ENCODE peak calls at places on chromosomes 5 and 9, in ten cellular contexts. One of them, this sample, is unnamed.
A peak's percentile ranks its signal among the peaks of the same experiment; 100 is the strongest.

GRCh38 chr5:112660359-112660758 is 77.3 kb upstream of the APC start:
- DNase-seq in GM23338: no peak
- DNase-seq in PC-3: no peak
- DNase-seq in K562: no peak
- DNase-seq in astrocyte: no peak
- DNase-seq in heart right ventricle: no peak
- DNase-seq in mesothelial cell of epicardium: no peak
- DNase-seq in BJ: no peak
- DNase-seq in heart left ventricle: no peak
- DNase-seq in fibroblast of lung: no peak
- DNase-seq in this sample: no peak

GRCh38 chr5:158538506-158539074 is 561.1 kb downstream of the EBF1 start:
- DNase-seq in GM23338: peak; percentile 23
- DNase-seq in mesothelial cell of epicardium: no peak
- DNase-seq in BJ: no peak
- DNase-seq in heart left ventricle: no peak
- DNase-seq in fibroblast of lung: no peak
- DNase-seq in K562: no peak
- DNase-seq in heart right ventricle: no peak
- DNase-seq in astrocyte: no peak
- DNase-seq in PC-3: no peak
- DNase-seq in this sample: no peak

GRCh38 chr5:52728201-52728600 is 59.5 kb upstream of the ITGA1 start:
- DNase-seq in K562: no peak
- DNase-seq in heart right ventricle: no peak
- DNase-seq in PC-3: peak; percentile 43
- DNase-seq in mesothelial cell of epicardium: no peak
- DNase-seq in astrocyte: no peak
- DNase-seq in heart left ventricle: no peak
- DNase-seq in BJ: no peak
- DNase-seq in fibroblast of lung: no peak
- DNase-seq in GM23338: no peak
- DNase-seq in this sample: no peak

GRCh38 chr9:92721548-92721947 is 43.1 kb downstream of the BICD2 start:
- DNase-seq in K562: no peak
- DNase-seq in astrocyte: no peak
- DNase-seq in PC-3: no peak
- DNase-seq in mesothelial cell of epicardium: no peak
- DNase-seq in BJ: no peak
- DNase-seq in GM23338: no peak
- DNase-seq in heart right ventricle: no peak
- DNase-seq in heart left ventricle: no peak
- DNase-seq in fibroblast of lung: no peak
- DNase-seq in this sample: no peak

GRCh38 chr5:68547049-68547448 is 331.5 kb downstream of the PIK3R1 start:
- DNase-seq in BJ: no peak
- DNase-seq in astrocyte: no peak
- DNase-seq in GM23338: no peak
- DNase-seq in heart right ventricle: no peak
- DNase-seq in mesothelial cell of epicardium: no peak
- DNase-seq in PC-3: no peak
- DNase-seq in K562: no peak
- DNase-seq in heart left ventricle: no peak
- DNase-seq in fibroblast of lung: no peak
- DNase-seq in this sample: no peak

GRCh38 chr5:12242960-12243888 is 339.0 kb upstream of the CTNND2 start:
- DNase-seq in PC-3: peak; percentile 97
- DNase-seq in heart right ventricle: no peak
- DNase-seq in astrocyte: peak; percentile 51
- DNase-seq in BJ: no peak
- DNase-seq in heart left ventricle: no peak
- DNase-seq in K562: no peak
- DNase-seq in fibroblast of lung: peak; percentile 58
- DNase-seq in mesothelial cell of epicardium: no peak
- DNase-seq in GM23338: no peak
- DNase-seq in this sample: no peak

GRCh38 chr5:9479361-9479760 is 66.5 kb downstream of the SEMA5A start:
- DNase-seq in mesothelial cell of epicardium: no peak
- DNase-seq in heart left ventricle: no peak
- DNase-seq in heart right ventricle: no peak
- DNase-seq in K562: no peak
- DNase-seq in fibroblast of lung: peak; percentile 92
- DNase-seq in BJ: peak; percentile 70
- DNase-seq in GM23338: no peak
- DNase-seq in PC-3: no peak
- DNase-seq in astrocyte: peak; percentile 91
- DNase-seq in this sample: no peak

GRCh38 chr5:180387798-180388197 is 34.7 kb upstream of the GFPT2 start:
- DNase-seq in astrocyte: no peak
- DNase-seq in BJ: no peak
- DNase-seq in fibroblast of lung: no peak
- DNase-seq in PC-3: no peak
- DNase-seq in heart right ventricle: no peak
- DNase-seq in mesothelial cell of epicardium: no peak
- DNase-seq in K562: no peak
- DNase-seq in GM23338: no peak
- DNase-seq in heart left ventricle: no peak
- DNase-seq in this sample: no peak

GRCh38 chr5:43227655-43228054 is 35.6 kb downstream of the NIM1K start:
- DNase-seq in heart left ventricle: no peak
- DNase-seq in heart right ventricle: no peak
- DNase-seq in mesothelial cell of epicardium: no peak
- DNase-seq in BJ: no peak
- DNase-seq in fibroblast of lung: peak; percentile 46
- DNase-seq in K562: peak; percentile 42
- DNase-seq in PC-3: peak; percentile 84
- DNase-seq in GM23338: peak; percentile 62
- DNase-seq in astrocyte: peak; percentile 36
- DNase-seq in this sample: no peak

GRCh38 chr5:43236633-43237355 is 44.8 kb downstream of the NIM1K start:
- DNase-seq in mesothelial cell of epicardium: no peak
- DNase-seq in heart right ventricle: no peak
- DNase-seq in astrocyte: no peak
- DNase-seq in BJ: no peak
- DNase-seq in fibroblast of lung: no peak
- DNase-seq in PC-3: peak; percentile 16
- DNase-seq in K562: no peak
- DNase-seq in heart left ventricle: no peak
- DNase-seq in GM23338: no peak
- DNase-seq in this sample: no peak

GRCh38 chr5:43232943-43233833 is 41.2 kb downstream of the NIM1K start:
- DNase-seq in K562: no peak
- DNase-seq in BJ: no peak
- DNase-seq in GM23338: no peak
- DNase-seq in PC-3: no peak
- DNase-seq in astrocyte: no peak
- DNase-seq in heart left ventricle: no peak
- DNase-seq in mesothelial cell of epicardium: no peak
- DNase-seq in heart right ventricle: no peak
- DNase-seq in fibroblast of lung: no peak
- DNase-seq in this sample: no peak

GRCh38 chr5:43233946-43234345 is 41.9 kb downstream of the NIM1K start:
- DNase-seq in mesothelial cell of epicardium: no peak
- DNase-seq in astrocyte: no peak
- DNase-seq in heart left ventricle: no peak
- DNase-seq in heart right ventricle: no peak
- DNase-seq in BJ: no peak
- DNase-seq in GM23338: no peak
- DNase-seq in PC-3: no peak
- DNase-seq in K562: no peak
- DNase-seq in fibroblast of lung: no peak
- DNase-seq in this sample: no peak

GRCh38 chr5:43231977-43232376 is 40.0 kb downstream of the NIM1K start:
- DNase-seq in astrocyte: no peak
- DNase-seq in GM23338: peak; percentile 34
- DNase-seq in K562: no peak
- DNase-seq in heart right ventricle: no peak
- DNase-seq in heart left ventricle: no peak
- DNase-seq in mesothelial cell of epicardium: no peak
- DNase-seq in fibroblast of lung: no peak
- DNase-seq in PC-3: peak; percentile 64
- DNase-seq in BJ: no peak
- DNase-seq in this sample: no peak
- TF ChIP-seq CTCF in astrocyte: no peak
- TF ChIP-seq CTCF in GM23338: peak; percentile 63
- TF ChIP-seq CTCF in K562: peak; percentile 29
- TF ChIP-seq CTCF in heart right ventricle: no peak
- TF ChIP-seq CTCF in heart left ventricle: no peak
- TF ChIP-seq CTCF in mesothelial cell of epicardium: no peak
- TF ChIP-seq CTCF in fibroblast of lung: no peak
- TF ChIP-seq CTCF in PC-3: peak; percentile 67
- TF ChIP-seq CTCF in BJ: no peak
- TF ChIP-seq CTCF in this sample: peak; percentile 22

GRCh38 chr5:111399113-111399512 is 113.2 kb downstream of the STARD4 start:
- DNase-seq in astrocyte: no peak
- DNase-seq in mesothelial cell of epicardium: no peak
- DNase-seq in heart left ventricle: no peak
- DNase-seq in heart right ventricle: no peak
- DNase-seq in PC-3: no peak
- DNase-seq in fibroblast of lung: no peak
- DNase-seq in BJ: no peak
- DNase-seq in GM23338: no peak
- DNase-seq in K562: no peak
- DNase-seq in this sample: no peak

GRCh38 chr5:111407562-111407961 is 104.8 kb downstream of the STARD4 start:
- DNase-seq in fibroblast of lung: peak; percentile 6
- DNase-seq in K562: no peak
- DNase-seq in astrocyte: no peak
- DNase-seq in BJ: no peak
- DNase-seq in heart right ventricle: no peak
- DNase-seq in heart left ventricle: no peak
- DNase-seq in PC-3: no peak
- DNase-seq in GM23338: no peak
- DNase-seq in mesothelial cell of epicardium: no peak
- DNase-seq in this sample: no peak

GRCh38 chr5:111398013-111398412 is 114.3 kb downstream of the STARD4 start:
- DNase-seq in fibroblast of lung: no peak
- DNase-seq in BJ: no peak
- DNase-seq in PC-3: no peak
- DNase-seq in GM23338: no peak
- DNase-seq in heart left ventricle: no peak
- DNase-seq in astrocyte: no peak
- DNase-seq in heart right ventricle: no peak
- DNase-seq in mesothelial cell of epicardium: no peak
- DNase-seq in K562: no peak
- DNase-seq in this sample: no peak

GRCh38 chr5:111404270-111404769 is 108.0 kb downstream of the STARD4 start:
- DNase-seq in fibroblast of lung: peak; percentile 14
- DNase-seq in GM23338: no peak
- DNase-seq in BJ: no peak
- DNase-seq in astrocyte: no peak
- DNase-seq in heart right ventricle: no peak
- DNase-seq in PC-3: no peak
- DNase-seq in K562: no peak
- DNase-seq in heart left ventricle: no peak
- DNase-seq in mesothelial cell of epicardium: no peak
- DNase-seq in this sample: no peak

GRCh38 chr5:111401906-111402305 is 110.4 kb downstream of the STARD4 start:
- DNase-seq in heart left ventricle: no peak
- DNase-seq in GM23338: no peak
- DNase-seq in BJ: no peak
- DNase-seq in PC-3: peak; percentile 23
- DNase-seq in astrocyte: no peak
- DNase-seq in K562: no peak
- DNase-seq in heart right ventricle: no peak
- DNase-seq in mesothelial cell of epicardium: no peak
- DNase-seq in fibroblast of lung: no peak
- DNase-seq in this sample: no peak
- TF ChIP-seq CTCF in heart left ventricle: no peak
- TF ChIP-seq CTCF in GM23338: peak; percentile 27
- TF ChIP-seq CTCF in BJ: no peak
- TF ChIP-seq CTCF in PC-3: peak; percentile 47
- TF ChIP-seq CTCF in astrocyte: no peak
- TF ChIP-seq CTCF in K562: no peak
- TF ChIP-seq CTCF in heart right ventricle: no peak
- TF ChIP-seq CTCF in mesothelial cell of epicardium: no peak
- TF ChIP-seq CTCF in fibroblast of lung: no peak
- TF ChIP-seq CTCF in this sample: no peak

GRCh38 chr9:69653261-69653660 is 18.9 kb downstream of the APBA1 start:
- DNase-seq in PC-3: no peak
- DNase-seq in K562: no peak
- DNase-seq in heart right ventricle: no peak
- DNase-seq in astrocyte: no peak
- DNase-seq in mesothelial cell of epicardium: no peak
- DNase-seq in fibroblast of lung: no peak
- DNase-seq in heart left ventricle: no peak
- DNase-seq in BJ: no peak
- DNase-seq in GM23338: no peak
- DNase-seq in this sample: no peak

GRCh38 chr9:69657269-69657668 is 14.9 kb downstream of the APBA1 start:
- DNase-seq in K562: no peak
- DNase-seq in astrocyte: no peak
- DNase-seq in BJ: no peak
- DNase-seq in mesothelial cell of epicardium: no peak
- DNase-seq in heart left ventricle: no peak
- DNase-seq in heart right ventricle: no peak
- DNase-seq in fibroblast of lung: no peak
- DNase-seq in GM23338: no peak
- DNase-seq in PC-3: no peak
- DNase-seq in this sample: no peak

GRCh38 chr9:69655065-69655464 is 17.1 kb downstream of the APBA1 start:
- DNase-seq in fibroblast of lung: no peak
- DNase-seq in astrocyte: no peak
- DNase-seq in BJ: no peak
- DNase-seq in heart right ventricle: no peak
- DNase-seq in GM23338: no peak
- DNase-seq in heart left ventricle: no peak
- DNase-seq in PC-3: no peak
- DNase-seq in mesothelial cell of epicardium: no peak
- DNase-seq in K562: no peak
- DNase-seq in this sample: no peak

GRCh38 chr9:69660304-69660703 is 11.9 kb downstream of the APBA1 start:
- DNase-seq in heart right ventricle: no peak
- DNase-seq in astrocyte: no peak
- DNase-seq in GM23338: no peak
- DNase-seq in BJ: no peak
- DNase-seq in PC-3: no peak
- DNase-seq in K562: no peak
- DNase-seq in heart left ventricle: no peak
- DNase-seq in mesothelial cell of epicardium: no peak
- DNase-seq in fibroblast of lung: no peak
- DNase-seq in this sample: no peak

GRCh38 chr9:69658987-69659677 is 13.0 kb downstream of the APBA1 start:
- DNase-seq in heart right ventricle: no peak
- DNase-seq in astrocyte: no peak
- DNase-seq in GM23338: no peak
- DNase-seq in K562: no peak
- DNase-seq in fibroblast of lung: no peak
- DNase-seq in BJ: no peak
- DNase-seq in PC-3: no peak
- DNase-seq in mesothelial cell of epicardium: no peak
- DNase-seq in heart left ventricle: no peak
- DNase-seq in this sample: no peak
- TF ChIP-seq CTCF in heart right ventricle: no peak
- TF ChIP-seq CTCF in astrocyte: no peak
- TF ChIP-seq CTCF in GM23338: no peak
- TF ChIP-seq CTCF in K562: no peak
- TF ChIP-seq CTCF in fibroblast of lung: no peak
- TF ChIP-seq CTCF in BJ: no peak
- TF ChIP-seq CTCF in PC-3: no peak
- TF ChIP-seq CTCF in mesothelial cell of epicardium: no peak
- TF ChIP-seq CTCF in heart left ventricle: no peak
- TF ChIP-seq CTCF in this sample: no peak

DNA sequence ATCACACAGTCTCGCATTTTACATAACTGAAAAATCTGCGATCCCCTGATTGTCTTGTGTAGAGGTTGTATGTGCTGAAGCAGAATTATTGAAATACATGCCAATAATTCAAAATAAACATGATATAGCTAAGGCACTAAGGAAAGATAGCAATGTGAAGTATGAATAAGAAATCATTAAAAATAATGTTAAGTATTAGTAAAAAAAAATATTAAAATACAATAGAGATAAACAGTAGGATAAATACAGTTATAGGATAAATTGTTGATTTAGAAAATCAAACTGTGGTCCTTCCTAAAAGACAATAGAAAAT is 121.1 kb downstream of the FBXL17 start:
- DNase-seq in fibroblast of lung: no peak
- DNase-seq in PC-3: no peak
- DNase-seq in GM23338: no peak
- DNase-seq in BJ: no peak
- DNase-seq in heart left ventricle: no peak
- DNase-seq in K562: no peak
- DNase-seq in mesothelial cell of epicardium: no peak
- DNase-seq in astrocyte: no peak
- DNase-seq in heart right ventricle: no peak
- DNase-seq in this sample: no peak
- TF ChIP-seq CTCF in fibroblast of lung: no peak
- TF ChIP-seq CTCF in PC-3: no peak
- TF ChIP-seq CTCF in GM23338: no peak
- TF ChIP-seq CTCF in BJ: no peak
- TF ChIP-seq CTCF in heart left ventricle: no peak
- TF ChIP-seq CTCF in K562: no peak
- TF ChIP-seq CTCF in mesothelial cell of epicardium: peak; percentile 17
- TF ChIP-seq CTCF in astrocyte: no peak
- TF ChIP-seq CTCF in heart right ventricle: no peak
- TF ChIP-seq CTCF in this sample: peak; percentile 52